ENCODE peak calls at places on chromosomes 11 and 22, in four cellular contexts. Z, I, A and G are unnamed samples.

GRCh38 chr11:110123003-110123402 is 29.8 kb downstream of the ZC3H12C start:
- DNase-seq in Z (no peak), I (no peak), A (peak), G (no peak)

GRCh38 chr11:46291441-46292143 is 14.1 kb downstream of the CREB3L1 start:
- DNase-seq in Z (no peak), I (no peak), A (no peak), G (no peak)

GRCh38 chr22:41411021-41411851 is 29.5 kb downstream of the TEF start:
- DNase-seq in Z (no peak), I (no peak), A (no peak), G (no peak)

GRCh38 chr11:38950882-38951281 is 2352.8 kb upstream of the RAG2 start:
- DNase-seq in Z (no peak), I (no peak), A (no peak), G (no peak)

GRCh38 chr11:46159694-46160093 is 38.4 kb upstream of the PHF21A start:
- DNase-seq in Z (no peak), I (no peak), A (peak), G (no peak)

GRCh38 chr22:19431641-19432091 is at the start of gene HIRA:
- DNase-seq in Z (peak), I (no peak), A (peak), G (peak)

GRCh38 chr11:6602096-6602940 is 1.1 kb downstream of the RRP8 start:
- DNase-seq in Z (no peak), I (no peak), A (no peak), G (no peak)

GRCh38 chr22:48098936-48099245 is 1336.4 kb downstream of the TBC1D22A start:
- DNase-seq in Z (no peak), I (no peak), A (no peak), G (no peak)

GRCh38 chr22:41197046-41197807 is 7.9 kb upstream of the L3MBTL2 start:
- DNase-seq in Z (peak), I (no peak), A (peak), G (peak)

GRCh38 chr22:22378446-22379415 is 129.8 kb downstream of the ZNF280B start:
- DNase-seq in Z (no peak), I (no peak), A (no peak), G (no peak)

GRCh38 chr11:2888266-2888968 is 2.8 kb upstream of the CDKN1C start:
- DNase-seq in Z (peak), I (no peak), A (peak), G (peak)

GRCh38 chr11:55707029-55707428 is 45.0 kb downstream of the OR4C6 start:
- DNase-seq in Z (peak), I (peak), A (peak), G (peak)
- TF ChIP-seq POLR2AphosphoS2 in Z (no peak), I (no peak), A (no peak), G (no peak)

GRCh38 chr22:39434243-39434653 is 22.6 kb upstream of the MGAT3 start:
- DNase-seq in Z (no peak), I (no peak), A (no peak), G (no peak)

GRCh38 chr22:39433476-39434242 is 23.2 kb upstream of the MGAT3 start:
- DNase-seq in Z (no peak), I (no peak), A (no peak), G (no peak)

GRCh38 chr22:39435616-39436015 is 21.2 kb upstream of the MGAT3 start:
- DNase-seq in Z (no peak), I (no peak), A (no peak), G (no peak)

GRCh38 chr22:39432361-39432811 is 24.4 kb upstream of the MGAT3 start:
- DNase-seq in Z (no peak), I (no peak), A (no peak), G (no peak)

GRCh38 chr22:39434721-39435120 is 22.1 kb upstream of the MGAT3 start:
- DNase-seq in Z (no peak), I (no peak), A (no peak), G (no peak)
- TF ChIP-seq POLR2AphosphoS2 in Z (no peak), I (no peak), A (no peak), G (no peak)

DNA sequence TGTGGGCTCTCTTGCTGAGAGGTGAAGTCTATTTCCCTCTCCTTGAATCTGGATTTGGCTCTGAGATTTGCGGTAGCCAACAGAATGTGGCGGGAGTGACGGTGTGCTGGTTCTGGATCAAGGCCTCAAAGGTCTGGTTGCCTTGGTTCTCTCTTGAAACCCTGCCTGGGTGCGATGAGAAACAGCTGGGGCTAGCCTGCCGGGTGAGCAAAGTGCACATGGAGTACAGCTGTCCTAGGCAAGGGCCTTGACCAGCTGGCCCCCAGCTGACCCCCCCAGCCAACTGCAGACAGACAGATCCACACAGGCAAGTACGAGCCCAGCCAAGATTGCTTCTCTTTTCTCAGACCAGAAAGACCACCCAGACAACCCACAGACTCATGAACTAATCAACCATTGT is 10.8 kb downstream of the SUN2 start:
- DNase-seq in Z (no peak), I (no peak), A (no peak), G (no peak)
- TF ChIP-seq POLR2AphosphoS2 in Z (no peak), I (no peak), A (no peak), G (no peak)

DNA sequence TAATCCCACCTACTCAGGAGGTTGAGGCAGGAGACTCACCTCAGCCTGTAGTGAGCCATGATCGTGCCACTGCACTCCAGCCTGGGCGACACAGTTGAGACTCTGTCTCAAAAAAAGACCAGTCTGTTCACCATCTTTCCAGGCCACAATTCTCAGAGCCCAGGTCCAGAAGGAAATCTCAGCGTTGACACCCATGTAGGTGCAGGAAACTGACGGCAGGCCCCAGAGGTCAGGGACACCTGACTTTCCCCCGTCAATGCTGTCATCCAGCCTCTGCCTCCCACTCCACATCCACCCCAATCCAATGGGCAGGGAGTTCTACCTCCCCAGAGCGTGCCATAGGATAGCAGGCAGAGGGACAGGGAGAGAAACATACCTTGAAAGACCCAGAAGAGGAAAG is 5.9 kb upstream of the GRK2 start:
- DNase-seq in Z (no peak), I (no peak), A (no peak), G (no peak)
- TF ChIP-seq POLR2AphosphoS2 in Z (no peak), I (no peak), A (no peak), G (no peak)

GRCh38 chr11:5367461-5368074 is 16.0 kb upstream of the OR51M1 start:
- DNase-seq in Z (no peak), I (no peak), A (no peak), G (no peak)

GRCh38 chr11:5368502-5369043 is 15.0 kb upstream of the OR51M1 start:
- DNase-seq in Z (no peak), I (no peak), A (no peak), G (no peak)

GRCh38 chr11:5364214-5364613 is 12.9 kb downstream of the OR51B6 start:
- DNase-seq in Z (no peak), I (no peak), A (peak), G (no peak)

GRCh38 chr11:5369793-5370192 is 13.8 kb upstream of the OR51M1 start:
- DNase-seq in Z (no peak), I (no peak), A (peak), G (peak)

DNA sequence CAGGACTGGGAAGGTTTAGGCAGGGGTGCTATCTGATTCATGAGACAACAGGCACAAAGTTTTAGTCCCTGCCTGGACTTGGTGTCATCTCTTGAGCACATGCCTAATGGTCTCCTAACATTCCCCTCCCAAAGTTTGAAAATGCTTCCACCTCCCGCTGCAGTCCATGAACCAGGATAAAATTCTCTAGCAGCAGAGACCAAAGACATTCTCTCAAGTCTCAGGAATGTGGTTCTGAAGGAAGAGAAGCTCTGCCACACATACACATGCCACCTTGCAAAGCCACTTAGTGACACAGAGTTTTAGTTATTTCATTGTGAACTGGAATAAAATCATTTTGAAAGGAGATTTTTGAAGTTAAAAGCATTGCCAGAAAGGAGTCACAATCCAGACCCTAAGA is 15.5 kb downstream of the OR51B6 start:
- DNase-seq in Z (no peak), I (no peak), A (no peak), G (no peak)
- TF ChIP-seq POLR2AphosphoS2 in Z (no peak), I (no peak), A (no peak), G (no peak)

GRCh38 chr11:128463975-128464374 is 123.4 kb downstream of the ETS1 start:
- DNase-seq in Z (no peak), I (no peak), A (no peak), G (no peak)

GRCh38 chr11:128465531-128465930 is 121.8 kb downstream of the ETS1 start:
- DNase-seq in Z (no peak), I (no peak), A (no peak), G (no peak)

GRCh38 chr11:128465946-128466688 is 121.2 kb downstream of the ETS1 start:
- DNase-seq in Z (no peak), I (no peak), A (no peak), G (no peak)

GRCh38 chr11:128463386-128463829 is 124.0 kb downstream of the ETS1 start:
- DNase-seq in Z (no peak), I (no peak), A (no peak), G (no peak)

DNA sequence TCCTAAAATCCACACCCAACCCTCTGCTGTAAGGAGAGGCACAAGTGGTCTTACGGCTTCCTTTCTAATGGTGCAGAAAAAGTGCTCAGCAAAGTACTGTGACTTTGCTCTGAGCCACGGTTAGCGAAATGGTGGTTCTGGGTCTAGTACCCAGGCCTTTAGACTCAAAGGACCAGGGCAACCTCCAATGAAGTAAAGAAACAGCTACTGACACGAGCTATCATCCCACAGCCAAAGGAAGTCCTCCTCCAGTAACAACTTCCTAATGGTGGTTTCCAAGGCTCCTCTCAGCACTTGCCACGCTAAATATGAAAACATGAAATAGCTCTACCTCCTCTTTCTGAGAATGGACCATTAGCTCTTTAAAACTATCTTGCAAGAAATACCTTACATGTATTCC is 122.5 kb downstream of the ETS1 start:
- DNase-seq in Z (no peak), I (no peak), A (no peak), G (no peak)
- TF ChIP-seq POLR2AphosphoS2 in Z (no peak), I (no peak), A (no peak), G (no peak)

GRCh38 chr11:64267207-64267945 is 16.0 kb downstream of the PLCB3 start:
- DNase-seq in Z (no peak), I (no peak), A (no peak), G (no peak)
- TF ChIP-seq POLR2AphosphoS2 in Z (no peak), I (no peak), A (no peak), G (no peak)

DNA sequence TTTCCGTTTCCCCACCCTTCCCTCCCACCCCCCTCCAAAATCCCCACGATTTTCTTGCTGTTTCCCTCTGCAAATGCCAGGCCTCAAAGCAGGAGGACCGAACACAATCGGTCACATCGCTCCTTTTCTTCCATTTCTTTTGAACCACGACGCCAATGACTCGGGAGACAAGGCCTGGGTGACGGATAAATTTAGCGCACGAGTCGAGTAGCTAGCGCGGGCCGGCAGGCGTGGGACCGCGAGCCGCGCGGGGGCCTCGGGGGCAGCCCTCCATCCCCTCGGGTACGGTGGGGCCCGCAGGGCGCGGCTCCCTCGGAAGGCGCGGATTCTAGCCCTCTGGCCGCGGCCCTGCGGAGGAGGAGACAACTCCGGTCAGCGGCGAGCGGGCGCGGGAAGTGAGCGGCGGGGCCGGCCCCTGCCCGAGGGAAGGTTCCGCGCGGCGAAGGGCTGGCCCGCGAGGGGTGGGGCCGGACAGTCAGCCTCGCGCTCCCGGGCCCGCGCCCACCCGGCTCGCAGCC is 413 bp downstream of the JOSD1 start:
- DNase-seq in Z (peak), I (no peak), A (no peak), G (no peak)
- TF ChIP-seq POLR2AphosphoS2 in Z (no peak), I (no peak), A (no peak), G (no peak)